ENCODE peak calls at places on chromosomes 2 and 18, in six cellular contexts. G, O, X, N, M and Z are unnamed samples.

GRCh38 chr2:128390256-128390990 is 71.8 kb upstream of the HS6ST1 start:
- DNase-seq in G (no peak), O (no peak), X (no peak), N (no peak), M (no peak), Z (no peak)

GRCh38 chr2:241904791-241905710 is 35.5 kb downstream of the RTP5 start:
- DNase-seq in G (no peak), O (no peak), X (no peak), N (no peak), M (no peak), Z (no peak)

GRCh38 chr2:138071720-138072719 is 107.7 kb downstream of the HNMT start:
- DNase-seq in G (peak), O (no peak), X (no peak), N (no peak), M (no peak), Z (no peak)

GRCh38 chr18:55830490-55830889 is 242.5 kb upstream of the TCF4 start:
- DNase-seq in G (no peak), O (no peak), X (no peak), N (no peak), M (no peak), Z (no peak)

GRCh38 chr2:98148968-98149697 is 62.2 kb downstream of the VWA3B start:
- DNase-seq in G (peak), O (no peak), X (no peak), N (peak), M (no peak), Z (peak)

GRCh38 chr2:158745067-158745865 is 49.9 kb upstream of the DAPL1 start:
- DNase-seq in G (peak), O (no peak), X (no peak), N (peak), M (no peak), Z (peak)

GRCh38 chr2:44244135-44244871 is 31.0 kb upstream of the SLC3A1 start:
- DNase-seq in G (peak), O (no peak), X (peak), N (peak), M (peak), Z (peak)

GRCh38 chr2:105798595-105798994 is 53.9 kb downstream of the NCK2 start:
- DNase-seq in G (no peak), O (no peak), X (no peak), N (peak), M (no peak), Z (no peak)

GRCh38 chr2:119606674-119607073 is 62.4 kb downstream of the CFAP221 start:
- DNase-seq in G (no peak), O (no peak), X (no peak), N (no peak), M (no peak), Z (no peak)

GRCh38 chr2:127220102-127220806 is at the start of gene CYP27C1:
- DNase-seq in G (no peak), O (no peak), X (no peak), N (no peak), M (no peak), Z (peak)

GRCh38 chr2:228689049-228689448 is 507.6 kb upstream of the SPHKAP start:
- DNase-seq in G (peak), O (no peak), X (no peak), N (no peak), M (no peak), Z (no peak)

GRCh38 chr2:144339048-144339447 is 180.9 kb downstream of the ZEB2 start:
- DNase-seq in G (no peak), O (no peak), X (no peak), N (no peak), M (no peak), Z (no peak)

GRCh38 chr2:197628043-197628500 is 47.3 kb downstream of the RFTN2 start:
- DNase-seq in G (no peak), O (no peak), X (no peak), N (no peak), M (no peak), Z (no peak)

GRCh38 chr18:30903566-30903965 is 139.0 kb downstream of the DSC3 start:
- DNase-seq in G (no peak), O (no peak), X (no peak), N (no peak), M (no peak), Z (no peak)

GRCh38 chr2:51734115-51734514 is 702.2 kb upstream of the NRXN1 start:
- DNase-seq in G (no peak), O (no peak), X (no peak), N (no peak), M (no peak), Z (no peak)

GRCh38 chr18:63259581-63259830 is 60.1 kb downstream of the BCL2 start:
- DNase-seq in G (no peak), O (no peak), X (no peak), N (no peak), M (no peak), Z (no peak)

GRCh38 chr2:149729575-149729974 is 142.0 kb upstream of the MMADHC start:
- DNase-seq in G (no peak), O (no peak), X (no peak), N (no peak), M (no peak), Z (no peak)